ENCODE peak calls at places on chromosome 21, in five cellular contexts. R is CD8-positive, alpha-beta T cell; C is stimulated activated CD8-positive, alpha-beta memory T cell treated with anti-CD3 and anti-CD28 coated beads, Interleukin-4, amount 100 ng/mL, for 1 hour; G is SW480; N is upper lobe of right lung. M is an unnamed sample.
A peak's percentile ranks its signal among the peaks of the same experiment; 100 is the strongest.

GRCh38 chr21:46517361-46517760 is 58.7 kb downstream of the DIP2A start:
- DNase-seq in R (no peak), C (no peak), G (no peak), N (no peak), M (no peak)

GRCh38 chr21:42747267-42747701 is 93.9 kb downstream of the PDE9A start:
- DNase-seq in R (no peak), C (no peak), G (no peak), N (peak; percentile 66), M (no peak)

GRCh38 chr21:22438428-22439086 is 1440.3 kb downstream of the NCAM2 start:
- DNase-seq in R (no peak), C (no peak), G (peak; percentile 5), N (no peak), M (no peak)

GRCh38 chr21:38958940-38959685 is 153.4 kb downstream of the ETS2 start:
- DNase-seq in R (no peak), C (no peak), G (no peak), N (no peak), M (no peak)

GRCh38 chr21:35256468-35256988 is 207.4 kb upstream of the RUNX1 start:
- DNase-seq in R (no peak), C (no peak), G (peak; percentile 97), N (peak; percentile 87), M (no peak)

GRCh38 chr21:45202889-45203288 is 84.8 kb downstream of the POFUT2 start:
- DNase-seq in R (no peak), C (no peak), G (no peak), N (no peak), M (no peak)

GRCh38 chr21:36180963-36181362 is 24.3 kb downstream of the DOP1B start:
- DNase-seq in R (no peak), C (no peak), G (no peak), N (no peak), M (no peak)

GRCh38 chr21:31290765-31291164 is 53.3 kb downstream of the TIAM1 start:
- DNase-seq in R (no peak), C (no peak), G (no peak), N (no peak), M (no peak)

GRCh38 chr21:35559128-35559831 is 501.0 kb downstream of the SETD4 start:
- DNase-seq in R (no peak), C (no peak), G (no peak), N (no peak), M (no peak)

GRCh38 chr21:44985441-44986401 is 45.9 kb downstream of the SLX9 start:
- DNase-seq in R (no peak), C (no peak), G (no peak), N (peak; percentile 64), M (no peak)

GRCh38 chr21:44736291-44737004 is 25.1 kb upstream of the TSPEAR start:
- DNase-seq in R (no peak), C (no peak), G (no peak), N (peak; percentile 67), M (no peak)

GRCh38 chr21:16117851-16118592 is 388.2 kb downstream of the USP25 start:
- DNase-seq in R (no peak), C (no peak), G (no peak), N (no peak), M (no peak)

GRCh38 chr21:28699591-28700259 is 293.0 kb downstream of the LTN1 start:
- DNase-seq in R (no peak), C (no peak), G (no peak), N (no peak), M (no peak)

GRCh38 chr21:33325222-33326067 is 675 bp downstream of the IFNAR1 start:
- DNase-seq in R (peak; percentile 35), C (peak; percentile 31), G (peak; percentile 76), N (peak; percentile 85), M (peak; percentile 57)

GRCh38 chr21:46244602-46245001 is 16.0 kb upstream of the LSS start:
- DNase-seq in R (no peak), C (no peak), G (no peak), N (no peak), M (no peak)

GRCh38 chr21:22585558-22585957 is 1587.3 kb downstream of the NCAM2 start:
- DNase-seq in R (no peak), C (no peak), G (no peak), N (no peak), M (no peak)

GRCh38 chr21:32317726-32318125 is 19.1 kb downstream of the MRAP start:
- DNase-seq in R (no peak), C (no peak), G (no peak), N (no peak), M (no peak)

GRCh38 chr21:34795152-34796141 is 126.7 kb downstream of the CLIC6 start:
- DNase-seq in R (no peak), C (no peak), G (peak; percentile 95), N (no peak), M (no peak)

GRCh38 chr21:35801388-35801787 is 258.9 kb downstream of the SETD4 start:
- DNase-seq in R (no peak), C (no peak), G (no peak), N (no peak), M (no peak)

GRCh38 chr21:17003221-17003620 is 509.6 kb upstream of the CXADR start:
- DNase-seq in R (no peak), C (no peak), G (no peak), N (no peak), M (no peak)

GRCh38 chr21:38768385-38769071 is 37.2 kb upstream of the ETS2 start:
- DNase-seq in R (no peak), C (no peak), G (no peak), N (no peak), M (no peak)

GRCh38 chr21:33937931-33938339 is 22.3 kb upstream of the ATP5PO start:
- DNase-seq in R (no peak), C (no peak), G (no peak), N (no peak), M (no peak)

GRCh38 chr21:25396135-25396711 is 211.1 kb downstream of the MRPL39 start:
- DNase-seq in R (no peak), C (no peak), G (no peak), N (no peak), M (no peak)